ENCODE peak calls at places on chromosomes 2 and 18, in five cellular contexts. One of them, this sample, is unnamed. For H3K27me3 and H3K36me3, the result is how much of the 10 kb centered on the place peaks cover.

GRCh38 chr2:152718909-152719645 is 657 bp downstream of the ARL6IP6 start:
- DNase-seq in Peyer's patch: peak
- DNase-seq in HCT116: peak
- DNase-seq in transverse colon: peak
- DNase-seq in fibroblast of lung: peak
- DNase-seq in this sample: no peak

GRCh38 chr2:98296435-98296834 is 49.8 kb upstream of the CNGA3 start:
- DNase-seq in Peyer's patch: no peak
- DNase-seq in HCT116: no peak
- DNase-seq in transverse colon: no peak
- DNase-seq in fibroblast of lung: no peak
- DNase-seq in this sample: no peak

GRCh38 chr2:182301093-182301492 is 125.7 kb downstream of the PDE1A start:
- DNase-seq in Peyer's patch: no peak
- DNase-seq in transverse colon: no peak
- DNase-seq in fibroblast of lung: peak
- DNase-seq in HCT116: no peak
- DNase-seq in this sample: no peak

GRCh38 chr2:226180485-226180884 is 619.1 kb downstream of the IRS1 start:
- DNase-seq in transverse colon: no peak
- DNase-seq in fibroblast of lung: no peak
- DNase-seq in HCT116: no peak
- DNase-seq in Peyer's patch: no peak
- DNase-seq in this sample: no peak

GRCh38 chr2:105803337-105803736 is 58.6 kb downstream of the NCK2 start:
- DNase-seq in fibroblast of lung: no peak
- DNase-seq in Peyer's patch: no peak
- DNase-seq in transverse colon: no peak
- DNase-seq in HCT116: no peak
- DNase-seq in this sample: no peak

GRCh38 chr2:84169871-84170270 is 289.2 kb downstream of the SUCLG1 start:
- DNase-seq in fibroblast of lung: no peak
- DNase-seq in Peyer's patch: no peak
- DNase-seq in HCT116: no peak
- DNase-seq in transverse colon: no peak
- DNase-seq in this sample: no peak

GRCh38 chr18:11310476-11311086 is 161.2 kb upstream of the PIEZO2 start:
- DNase-seq in transverse colon: peak
- DNase-seq in Peyer's patch: peak
- DNase-seq in fibroblast of lung: peak
- DNase-seq in HCT116: peak
- DNase-seq in this sample: peak

GRCh38 chr2:201257381-201257940 is 2.9 kb upstream of the CASP8 start:
- DNase-seq in fibroblast of lung: no peak
- DNase-seq in Peyer's patch: peak
- DNase-seq in HCT116: no peak
- DNase-seq in transverse colon: peak
- DNase-seq in this sample: peak

GRCh38 chr2:25617948-25618646 is 55.3 kb downstream of the DTNB start:
- DNase-seq in HCT116: no peak
- DNase-seq in transverse colon: no peak
- DNase-seq in fibroblast of lung: peak
- DNase-seq in Peyer's patch: no peak
- DNase-seq in this sample: no peak

GRCh38 chr2:49265471-49265870 is 111.2 kb upstream of the FSHR start:
- DNase-seq in fibroblast of lung: no peak
- DNase-seq in HCT116: no peak
- DNase-seq in transverse colon: no peak
- DNase-seq in Peyer's patch: no peak
- DNase-seq in this sample: no peak

GRCh38 chr2:127216593-127216992 is 3.5 kb downstream of the CYP27C1 start:
- DNase-seq in fibroblast of lung: no peak
- DNase-seq in Peyer's patch: no peak
- DNase-seq in transverse colon: no peak
- DNase-seq in HCT116: no peak
- DNase-seq in this sample: no peak

GRCh38 chr2:26274058-26274613 is 29.4 kb downstream of the HADHB start:
- DNase-seq in fibroblast of lung: peak
- DNase-seq in HCT116: no peak
- DNase-seq in Peyer's patch: peak
- DNase-seq in transverse colon: peak
- DNase-seq in this sample: no peak

GRCh38 chr2:220847587-220847986 is 724.5 kb downstream of the EPHA4 start:
- DNase-seq in Peyer's patch: no peak
- DNase-seq in HCT116: no peak
- DNase-seq in fibroblast of lung: peak
- DNase-seq in transverse colon: no peak
- DNase-seq in this sample: no peak

GRCh38 chr2:132837764-132838163 is 167.8 kb upstream of the LYPD1 start:
- DNase-seq in HCT116: no peak
- DNase-seq in fibroblast of lung: no peak
- DNase-seq in transverse colon: no peak
- DNase-seq in Peyer's patch: no peak
- DNase-seq in this sample: no peak
- TF ChIP-seq CTCF in HCT116: peak
- TF ChIP-seq CTCF in fibroblast of lung: no peak
- TF ChIP-seq CTCF in transverse colon: no peak
- TF ChIP-seq CTCF in Peyer's patch: no peak
- TF ChIP-seq CTCF in this sample: no peak

GRCh38 chr2:218871345-218872302 is 9.0 kb upstream of the WNT10A start:
- DNase-seq in transverse colon: no peak
- DNase-seq in HCT116: no peak
- DNase-seq in Peyer's patch: peak
- DNase-seq in fibroblast of lung: no peak
- DNase-seq in this sample: no peak

GRCh38 chr2:218870984-218871344 is 9.7 kb upstream of the WNT10A start:
- DNase-seq in fibroblast of lung: no peak
- DNase-seq in Peyer's patch: peak
- DNase-seq in HCT116: no peak
- DNase-seq in transverse colon: peak
- DNase-seq in this sample: peak

GRCh38 chr2:218873359-218874194 is 7.1 kb upstream of the WNT10A start:
- DNase-seq in Peyer's patch: no peak
- DNase-seq in HCT116: no peak
- DNase-seq in transverse colon: no peak
- DNase-seq in fibroblast of lung: no peak
- DNase-seq in this sample: no peak

GRCh38 chr2:218875692-218876246 is 4.9 kb upstream of the WNT10A start:
- DNase-seq in transverse colon: no peak
- DNase-seq in HCT116: no peak
- DNase-seq in fibroblast of lung: no peak
- DNase-seq in Peyer's patch: no peak
- DNase-seq in this sample: no peak

DNA sequence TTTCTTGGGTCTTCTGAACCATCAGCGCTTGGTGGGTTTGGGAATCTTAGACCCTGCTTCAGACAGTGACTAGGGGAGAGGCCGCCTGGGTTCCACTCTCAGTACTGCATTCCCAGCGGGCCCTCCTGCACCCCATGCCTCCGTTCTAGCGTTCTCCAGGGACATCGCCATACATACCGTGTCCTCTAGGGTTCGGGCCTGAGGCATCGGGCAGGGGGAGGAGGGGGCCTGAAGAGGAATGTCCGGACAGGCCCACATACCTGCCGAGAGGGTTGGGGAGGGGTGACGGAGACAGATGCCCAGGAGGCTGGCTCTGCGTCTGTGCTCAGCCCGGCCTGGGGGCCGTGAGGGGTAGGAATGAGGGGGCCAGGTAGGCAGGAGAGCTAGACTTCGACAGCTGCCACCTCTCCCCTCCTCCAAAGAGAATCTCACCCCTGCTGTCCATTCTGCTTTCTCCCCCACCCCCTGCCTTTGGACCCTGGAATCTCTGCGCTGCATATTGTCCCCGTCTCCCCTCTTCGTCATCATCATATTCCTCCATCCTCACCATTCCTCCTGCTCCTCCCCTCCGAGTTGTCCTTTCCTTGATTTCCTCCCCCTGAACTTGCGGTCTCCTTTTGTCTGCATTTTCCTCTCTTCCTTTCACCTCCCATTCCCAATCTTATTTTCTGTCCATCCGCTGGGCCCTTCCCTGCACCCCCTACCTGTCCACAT is 7.8 kb upstream of the WNT10A start:
- DNase-seq in Peyer's patch: no peak
- DNase-seq in transverse colon: no peak
- DNase-seq in fibroblast of lung: no peak
- DNase-seq in HCT116: no peak
- DNase-seq in this sample: no peak
- H3K27me3 ChIP-seq in Peyer's patch: under half
- H3K27me3 ChIP-seq in transverse colon: half or more
- H3K27me3 ChIP-seq in fibroblast of lung: half or more
- H3K27me3 ChIP-seq in HCT116: under half
- H3K27me3 ChIP-seq in this sample: half or more

DNA sequence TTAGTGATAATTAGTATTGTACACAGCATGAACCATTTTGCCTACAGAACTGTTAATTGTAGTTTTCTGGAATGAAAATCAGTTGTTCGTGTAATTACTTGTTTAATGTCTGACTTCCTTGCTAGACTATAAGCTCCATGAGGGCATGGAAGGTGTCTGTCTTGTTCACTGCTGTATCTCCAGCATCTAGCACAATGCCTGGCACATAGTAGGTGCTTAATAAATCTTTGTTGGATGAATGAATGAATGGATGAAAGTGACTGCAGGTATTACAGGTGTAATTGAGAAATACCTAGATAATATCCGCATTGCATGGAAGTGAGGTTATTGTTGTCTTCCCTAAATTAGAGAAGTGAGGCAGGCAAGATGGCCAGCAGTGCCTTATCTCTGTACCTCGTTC is 21.8 kb downstream of the C2orf74 start:
- DNase-seq in fibroblast of lung: no peak
- DNase-seq in transverse colon: no peak
- DNase-seq in HCT116: no peak
- DNase-seq in Peyer's patch: no peak
- DNase-seq in this sample: no peak
- H3K36me3 ChIP-seq in fibroblast of lung: under half
- H3K36me3 ChIP-seq in transverse colon: half or more
- H3K36me3 ChIP-seq in HCT116: under half
- H3K36me3 ChIP-seq in Peyer's patch: under half
- H3K36me3 ChIP-seq in this sample: under half

GRCh38 chr2:99864561-99865216 is 277.7 kb downstream of the AFF3 start:
- DNase-seq in fibroblast of lung: peak
- DNase-seq in transverse colon: no peak
- DNase-seq in HCT116: no peak
- DNase-seq in Peyer's patch: no peak
- DNase-seq in this sample: peak
- TF ChIP-seq CTCF in fibroblast of lung: no peak
- TF ChIP-seq CTCF in transverse colon: no peak
- TF ChIP-seq CTCF in HCT116: no peak
- TF ChIP-seq CTCF in Peyer's patch: no peak
- TF ChIP-seq CTCF in this sample: no peak

GRCh38 chr18:75125359-75126331 is 83.3 kb downstream of the PTGR3 start:
- DNase-seq in transverse colon: no peak
- DNase-seq in fibroblast of lung: no peak
- DNase-seq in HCT116: no peak
- DNase-seq in Peyer's patch: peak
- DNase-seq in this sample: no peak

GRCh38 chr18:75124967-75125358 is 84.0 kb downstream of the PTGR3 start:
- DNase-seq in transverse colon: no peak
- DNase-seq in fibroblast of lung: no peak
- DNase-seq in HCT116: no peak
- DNase-seq in Peyer's patch: peak
- DNase-seq in this sample: no peak

GRCh38 chr18:75121266-75121665 is 87.7 kb downstream of the PTGR3 start:
- DNase-seq in transverse colon: no peak
- DNase-seq in HCT116: no peak
- DNase-seq in Peyer's patch: peak
- DNase-seq in fibroblast of lung: no peak
- DNase-seq in this sample: no peak

GRCh38 chr18:75124551-75124950 is 84.4 kb downstream of the PTGR3 start:
- DNase-seq in fibroblast of lung: no peak
- DNase-seq in Peyer's patch: peak
- DNase-seq in transverse colon: no peak
- DNase-seq in HCT116: no peak
- DNase-seq in this sample: no peak

DNA sequence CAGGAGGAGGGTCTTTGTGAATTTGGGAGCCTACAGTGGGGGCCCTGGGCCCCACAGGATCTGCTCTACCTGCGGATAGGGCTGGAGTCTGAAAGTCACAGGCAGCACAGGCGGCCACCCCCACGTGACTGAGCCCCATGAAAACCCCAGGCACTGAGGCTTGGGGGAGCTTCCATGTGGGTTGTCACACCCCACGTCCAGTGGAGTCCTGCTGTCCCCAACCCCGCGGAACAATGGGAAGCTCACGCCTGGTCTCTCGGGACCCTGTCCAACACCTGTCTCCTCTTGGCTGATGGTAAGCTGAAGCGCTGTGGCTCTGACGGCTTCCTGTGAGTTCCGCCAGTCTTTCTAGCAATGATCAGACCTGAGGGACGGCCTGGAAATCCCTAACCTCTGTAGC is 85.8 kb downstream of the PTGR3 start:
- DNase-seq in fibroblast of lung: no peak
- DNase-seq in HCT116: no peak
- DNase-seq in Peyer's patch: peak
- DNase-seq in transverse colon: no peak
- DNase-seq in this sample: no peak
- H3K27me3 ChIP-seq in fibroblast of lung: under half
- H3K27me3 ChIP-seq in HCT116: under half
- H3K27me3 ChIP-seq in Peyer's patch: under half
- H3K27me3 ChIP-seq in transverse colon: under half
- H3K27me3 ChIP-seq in this sample: under half

DNA sequence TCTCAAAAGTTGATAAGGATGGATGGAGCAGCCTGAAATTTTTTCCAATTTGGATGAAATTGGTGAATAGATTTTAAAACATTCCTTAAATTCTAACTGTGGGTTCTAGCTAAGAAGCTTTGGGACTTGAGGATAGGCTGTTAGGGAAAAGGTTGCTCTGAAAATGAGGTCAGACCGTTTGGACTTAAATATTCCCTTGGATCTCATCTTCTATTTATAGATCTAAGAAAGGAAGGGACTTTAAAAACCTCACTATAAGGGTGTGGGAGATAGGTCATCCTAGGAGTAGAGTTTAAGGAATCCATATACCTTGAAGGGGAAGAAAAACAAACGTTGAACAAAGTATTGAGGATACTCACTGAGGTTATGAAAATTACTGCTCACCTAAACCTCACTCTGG is 17.4 kb upstream of the SNORC start:
- DNase-seq in HCT116: no peak
- DNase-seq in fibroblast of lung: no peak
- DNase-seq in Peyer's patch: no peak
- DNase-seq in transverse colon: no peak
- DNase-seq in this sample: no peak
- H3K36me3 ChIP-seq in HCT116: under half
- H3K36me3 ChIP-seq in fibroblast of lung: under half
- H3K36me3 ChIP-seq in Peyer's patch: under half
- H3K36me3 ChIP-seq in transverse colon: under half
- H3K36me3 ChIP-seq in this sample: half or more

GRCh38 chr18:48950536-48951447 is at the start of gene SMAD7:
- DNase-seq in Peyer's patch: no peak
- DNase-seq in fibroblast of lung: peak
- DNase-seq in HCT116: no peak
- DNase-seq in transverse colon: peak
- DNase-seq in this sample: peak

GRCh38 chr18:48953096-48953706 is 2.4 kb upstream of the SMAD7 start:
- DNase-seq in fibroblast of lung: no peak
- DNase-seq in transverse colon: no peak
- DNase-seq in HCT116: no peak
- DNase-seq in Peyer's patch: no peak
- DNase-seq in this sample: no peak

GRCh38 chr18:48949606-48950535 is 894 bp downstream of the SMAD7 start:
- DNase-seq in transverse colon: peak
- DNase-seq in Peyer's patch: peak
- DNase-seq in HCT116: no peak
- DNase-seq in fibroblast of lung: peak
- DNase-seq in this sample: no peak

GRCh38 chr18:48952287-48953095 is 1.7 kb upstream of the SMAD7 start:
- DNase-seq in fibroblast of lung: peak
- DNase-seq in Peyer's patch: peak
- DNase-seq in HCT116: no peak
- DNase-seq in transverse colon: peak
- DNase-seq in this sample: peak

GRCh38 chr18:48951448-48952286 is 902 bp upstream of the SMAD7 start:
- DNase-seq in transverse colon: peak
- DNase-seq in fibroblast of lung: peak
- DNase-seq in Peyer's patch: peak
- DNase-seq in HCT116: no peak
- DNase-seq in this sample: peak
- TF ChIP-seq CTCF in transverse colon: no peak
- TF ChIP-seq CTCF in fibroblast of lung: no peak
- TF ChIP-seq CTCF in Peyer's patch: peak
- TF ChIP-seq CTCF in HCT116: no peak
- TF ChIP-seq CTCF in this sample: peak

This sample was measured in psoas muscle.